ENCODE peak calls at places on chromosomes 11 and 22, in five cellular contexts. X is MG63; M is HT1080; C is NCI-H2171 treated with DMSO at 0.1 percent for 48 hours; K is activated CD4-positive, CD25-positive, alpha-beta regulatory T cell. I is an unnamed sample.

GRCh38 chr11:114921697-114922096 is 243.4 kb downstream of the NXPE2 start:
- DNase-seq in M (no peak), C (no peak), X (no peak), K (no peak), I (no peak)

GRCh38 chr11:110777765-110778164 is 65.5 kb upstream of the ARHGAP20 start:
- DNase-seq in M (peak), C (no peak), K (no peak), X (peak), I (no peak)

GRCh38 chr11:43542734-43543133 is 137.8 kb upstream of the HSD17B12 start:
- DNase-seq in K (no peak), M (no peak), X (no peak), C (no peak), I (no peak)

GRCh38 chr11:121672630-121673487 is 220.1 kb upstream of the SORL1-AS1 start:
- DNase-seq in C (no peak), M (no peak), K (no peak), X (no peak), I (no peak)

GRCh38 chr22:37599161-37599560 is 9.5 kb upstream of the GGA1 start:
- DNase-seq in X (no peak), M (no peak), K (no peak), C (peak), I (no peak)

GRCh38 chr11:118635642-118636041 is 28.2 kb downstream of the PHLDB1 start:
- DNase-seq in K (no peak), C (no peak), X (no peak), M (no peak), I (no peak)

GRCh38 chr22:30046716-30047363 is 33.4 kb upstream of the HORMAD2 start:
- DNase-seq in K (no peak), M (no peak), X (no peak), C (no peak), I (no peak)

GRCh38 chr11:75969626-75970308 is 154.8 kb downstream of the UVRAG start:
- DNase-seq in K (no peak), C (no peak), X (peak), M (peak), I (no peak)

GRCh38 chr11:2808850-2809847 is 76.4 kb downstream of the CDKN1C start:
- DNase-seq in K (no peak), X (no peak), C (no peak), M (no peak), I (no peak)

GRCh38 chr11:111419181-111419580 is 40.1 kb upstream of the POU2AF1 start:
- DNase-seq in C (no peak), K (no peak), X (no peak), M (no peak), I (no peak)

GRCh38 chr11:13680501-13681264 is 12.2 kb downstream of the FAR1 start:
- DNase-seq in M (no peak), X (peak), K (no peak), C (no peak), I (no peak)

GRCh38 chr11:43895601-43896000 is 15.0 kb downstream of the ALKBH3 start:
- DNase-seq in K (no peak), M (no peak), X (no peak), C (no peak), I (no peak)

GRCh38 chr22:24728790-24729637 is 45.5 kb downstream of the PIWIL3 start:
- DNase-seq in C (no peak), K (no peak), M (no peak), X (no peak), I (no peak)

GRCh38 chr11:76798202-76798581 is 15.0 kb downstream of the TSKU start:
- DNase-seq in X (no peak), C (no peak), M (no peak), K (no peak), I (no peak)

GRCh38 chr11:102279641-102280170 is 37.6 kb upstream of the BIRC3 start:
- DNase-seq in C (no peak), K (no peak), M (no peak), X (peak), I (peak)

GRCh38 chr11:86802601-86803051 is 2.3 kb downstream of the PRSS23 start:
- DNase-seq in M (peak), C (peak), K (no peak), X (no peak), I (peak)

GRCh38 chr11:125285844-125286243 is 121.3 kb downstream of the PKNOX2 start:
- DNase-seq in M (no peak), C (no peak), K (no peak), X (no peak), I (no peak)

GRCh38 chr22:50274311-50274710 is 4.1 kb upstream of the MAPK11 start:
- DNase-seq in M (peak), C (peak), K (no peak), X (peak), I (peak)

GRCh38 chr11:99316761-99317475 is 296.2 kb downstream of the CNTN5 start:
- DNase-seq in K (no peak), X (no peak), C (peak), M (no peak), I (peak)

GRCh38 chr11:70483077-70483861 is 84.9 kb downstream of the CTTN start:
- DNase-seq in C (no peak), K (no peak), M (peak), X (peak), I (no peak)

GRCh38 chr11:90774727-90775572 is 552.1 kb upstream of the CHORDC1 start:
- DNase-seq in K (no peak), C (no peak), M (no peak), X (no peak), I (peak)

GRCh38 chr11:9120659-9121350 is 29.4 kb upstream of the SCUBE2 start:
- DNase-seq in K (no peak), C (no peak), M (peak), X (no peak), I (peak)

GRCh38 chr11:65298655-65299179 is 15.9 kb upstream of the CDC42EP2 start:
- DNase-seq in M (no peak), X (no peak), K (no peak), C (no peak), I (no peak)

GRCh38 chr22:30021881-30022619 is 58.2 kb upstream of the HORMAD2 start:
- DNase-seq in M (no peak), C (no peak), K (no peak), X (no peak), I (no peak)

GRCh38 chr22:46758867-46759290 is 3.6 kb upstream of the TBC1D22A start:
- DNase-seq in X (peak), K (no peak), M (peak), C (no peak), I (peak)

GRCh38 chr11:133181066-133181465 is 351.2 kb downstream of the OPCML start:
- DNase-seq in X (no peak), K (no peak), M (no peak), C (no peak), I (no peak)

GRCh38 chr11:119320593-119321524 is 3.9 kb upstream of the MCAM start:
- DNase-seq in K (no peak), X (no peak), C (no peak), M (peak), I (no peak)

GRCh38 chr11:35340715-35341114 is 78.6 kb downstream of the SLC1A2 start:
- DNase-seq in K (no peak), M (no peak), C (no peak), X (no peak), I (no peak)

GRCh38 chr11:68077617-68078592 is 39.1 kb downstream of the TCIRG1 start:
- DNase-seq in K (no peak), X (no peak), C (peak), M (no peak), I (no peak)

GRCh38 chr22:31046591-31047226 is 34.4 kb upstream of the SMTN start:
- DNase-seq in K (no peak), X (no peak), C (no peak), M (no peak), I (no peak)

GRCh38 chr11:32162906-32163305 is 72.0 kb downstream of the RCN1 start:
- DNase-seq in M (no peak), K (no peak), C (no peak), X (no peak), I (no peak)

GRCh38 chr11:110903830-110904229 is 191.6 kb upstream of the ARHGAP20 start:
- DNase-seq in X (peak), M (no peak), C (peak), K (no peak), I (peak)

GRCh38 chr11:126546191-126546590 is 190.7 kb downstream of the ST3GAL4 start:
- DNase-seq in M (peak), X (no peak), C (no peak), K (no peak), I (no peak)

GRCh38 chr11:57983211-57983610 is 40.5 kb upstream of the OR9Q1 start:
- DNase-seq in C (no peak), K (no peak), X (no peak), M (no peak), I (no peak)

GRCh38 chr11:110989734-110990133 is 255.8 kb upstream of the POU2AF2 start:
- DNase-seq in M (no peak), X (no peak), K (no peak), C (peak), I (peak)

GRCh38 chr11:114258696-114259095 is 37.5 kb upstream of the NNMT start:
- DNase-seq in C (no peak), K (no peak), X (no peak), M (no peak), I (no peak)

GRCh38 chr11:35373284-35373933 is 45.9 kb downstream of the SLC1A2 start:
- DNase-seq in M (peak), X (peak), C (no peak), K (no peak), I (peak)

GRCh38 chr22:42641801-42642413 is 1.5 kb upstream of the ATP5MGL start:
- DNase-seq in X (no peak), K (no peak), M (no peak), C (no peak), I (no peak)

GRCh38 chr11:33847251-33847650 is 44.6 kb downstream of the LMO2 start:
- DNase-seq in K (no peak), C (no peak), X (no peak), M (no peak), I (no peak)

I was measured in NCI-H524.